ENCODE peak calls at places on chromosome 17, in seven cellular contexts. L is AG04449, U is Panc1, D is GM12865, H is PC-9, S is fibroblast of lung, Y is right atrium auricular region. P is an unnamed sample.

GRCh38 chr17:13154403-13154802 is 136.6 kb upstream of the ELAC2 start:
- DNase-seq in H (no peak), L (peak; percentile 42), D (no peak), S (no peak), Y (no peak), U (no peak), P (no peak)

GRCh38 chr17:73286863-73287296 is 24.9 kb downstream of the CDC42EP4 start:
- DNase-seq in U (no peak), D (no peak), S (no peak), L (no peak), Y (no peak), H (no peak), P (no peak)

GRCh38 chr17:74960739-74961342 is 11.7 kb downstream of the HID1 start:
- DNase-seq in H (peak; percentile 76), L (no peak), Y (no peak), U (no peak), D (peak; percentile 86), S (peak; percentile 38), P (peak; percentile 82)

GRCh38 chr17:71033336-71033735 is 864.0 kb downstream of the KCNJ2 start:
- DNase-seq in Y (no peak), U (no peak), H (no peak), L (no peak), D (no peak), S (no peak), P (no peak)

GRCh38 chr17:81245024-81245664 is 6.0 kb downstream of the NDUFAF8 start:
- DNase-seq in Y (no peak), H (no peak), D (peak; percentile 85), S (no peak), L (no peak), U (no peak), P (peak; percentile 63)

GRCh38 chr17:31388770-31389672 is 2.5 kb upstream of the RAB11FIP4 start:
- DNase-seq in L (no peak), H (peak; percentile 40), U (peak; percentile 12), Y (peak; percentile 55), S (peak; percentile 8), D (peak; percentile 33), P (peak; percentile 69)

GRCh38 chr17:18961634-18962493 is 9.9 kb downstream of the SLC5A10 start:
- DNase-seq in Y (no peak), S (no peak), D (peak; percentile 73), L (no peak), H (no peak), U (no peak), P (peak; percentile 72)

GRCh38 chr17:74778960-74779359 is 2.8 kb upstream of the NAT9 start:
- DNase-seq in S (peak; percentile 50), U (no peak), D (no peak), Y (no peak), L (no peak), H (no peak), P (no peak)

GRCh38 chr17:75595284-75595918 is 7.8 kb downstream of the MYO15B start:
- DNase-seq in U (no peak), L (no peak), D (no peak), Y (no peak), S (no peak), H (no peak), P (no peak)

GRCh38 chr17:60993497-60993896 is 315.8 kb downstream of the BCAS3 start:
- DNase-seq in D (no peak), S (no peak), L (no peak), Y (no peak), H (no peak), U (no peak), P (no peak)

GRCh38 chr17:31309525-31309924 is 4.3 kb downstream of the EVI2B start:
- DNase-seq in D (peak; percentile 75), U (no peak), Y (no peak), S (no peak), L (no peak), H (no peak), P (peak; percentile 47)

GRCh38 chr17:21171970-21172510 is 41.9 kb downstream of the TMEM11 start:
- DNase-seq in U (no peak), L (no peak), H (no peak), D (no peak), Y (peak; percentile 58), S (no peak), P (no peak)

GRCh38 chr17:7750321-7750821 is 32.8 kb downstream of the DNAH2 start:
- DNase-seq in U (no peak), H (no peak), S (peak; percentile 85), D (no peak), L (peak; percentile 71), Y (no peak), P (no peak)

GRCh38 chr17:4837471-4838305 is 4.5 kb downstream of the MINK1 start:
- DNase-seq in U (no peak), S (no peak), Y (no peak), D (no peak), H (no peak), L (no peak), P (no peak)

GRCh38 chr17:62186841-62187240 is 121.8 kb upstream of the MED13 start:
- DNase-seq in Y (no peak), H (no peak), D (no peak), S (no peak), L (no peak), U (no peak), P (no peak)

GRCh38 chr17:20171741-20172377 is 162.7 kb downstream of the SPECC1 start:
- DNase-seq in D (no peak), U (no peak), H (peak; percentile 78), Y (no peak), L (no peak), S (no peak), P (no peak)

GRCh38 chr17:4861052-4861451 is 27.9 kb downstream of the MINK1 start:
- DNase-seq in S (no peak), D (no peak), L (no peak), Y (no peak), H (no peak), U (no peak), P (no peak)

DNA sequence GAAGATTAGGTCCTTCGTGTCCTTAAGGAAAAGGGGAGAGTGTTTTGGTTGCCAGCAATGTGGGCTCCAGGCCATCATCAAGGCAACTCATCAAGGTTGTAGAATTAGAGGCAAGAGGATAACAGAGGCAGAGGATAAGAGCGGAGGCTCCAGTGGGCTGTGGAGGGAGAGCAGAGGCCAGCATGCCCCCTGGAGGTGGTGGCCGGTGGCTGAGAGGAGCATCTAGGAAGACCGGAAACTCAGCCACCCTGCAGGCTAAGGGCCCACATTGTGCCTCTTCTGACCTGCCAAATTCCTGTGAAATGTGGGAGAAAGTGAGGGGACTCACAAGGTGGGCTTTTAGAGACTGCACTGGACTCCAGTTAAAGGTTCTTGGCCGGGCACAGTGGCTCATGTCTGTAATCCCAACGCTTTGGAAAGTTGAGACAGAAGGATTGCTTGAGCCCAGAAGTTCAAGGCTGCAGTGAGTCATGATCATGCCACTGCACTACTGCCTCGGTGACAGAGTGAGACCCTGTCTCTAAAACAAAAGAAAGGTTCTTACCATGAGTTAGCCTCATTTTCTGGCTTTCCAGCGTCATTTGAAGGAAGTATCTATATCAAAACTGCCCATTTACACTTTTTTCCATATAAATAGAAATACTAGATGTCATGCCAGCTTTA is 62.7 kb upstream of the ADORA2B start:
- DNase-seq in H (no peak), S (no peak), Y (no peak), D (no peak), L (no peak), U (no peak), P (no peak)
- TF ChIP-seq CTCF in H (no peak), S (no peak), Y (no peak), D (no peak), L (no peak), U (no peak), P (no peak)

DNA sequence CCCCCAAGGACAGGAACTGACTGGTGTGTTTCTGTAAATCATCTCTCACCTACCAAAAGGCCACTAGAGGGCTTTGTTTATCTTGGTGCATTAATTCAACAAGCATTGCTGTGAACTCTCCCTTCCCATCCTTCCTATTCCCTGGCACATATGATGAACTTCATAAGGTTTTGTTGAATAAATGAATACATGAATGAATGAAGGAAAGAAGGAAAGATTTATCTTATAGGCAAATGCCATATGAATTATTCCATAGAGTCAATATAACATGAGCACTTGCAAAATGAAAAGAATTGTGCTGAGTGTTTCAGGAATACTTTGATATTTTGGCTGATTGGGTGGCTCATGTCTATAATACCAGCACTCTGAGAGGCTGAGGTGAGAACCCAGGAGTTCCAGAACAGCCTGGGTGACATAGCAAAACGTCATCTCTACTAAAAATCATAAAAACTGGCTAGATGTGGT is 4.3 kb downstream of the SPDYE4 start:
- DNase-seq in L (no peak), Y (no peak), D (peak; percentile 50), H (no peak), U (peak; percentile 25), S (peak; percentile 7), P (peak; percentile 60)
- TF ChIP-seq CTCF in L (peak; percentile 24), Y (no peak), D (peak; percentile 60), H (peak; percentile 36), U (peak; percentile 76), S (no peak), P (no peak)

DNA sequence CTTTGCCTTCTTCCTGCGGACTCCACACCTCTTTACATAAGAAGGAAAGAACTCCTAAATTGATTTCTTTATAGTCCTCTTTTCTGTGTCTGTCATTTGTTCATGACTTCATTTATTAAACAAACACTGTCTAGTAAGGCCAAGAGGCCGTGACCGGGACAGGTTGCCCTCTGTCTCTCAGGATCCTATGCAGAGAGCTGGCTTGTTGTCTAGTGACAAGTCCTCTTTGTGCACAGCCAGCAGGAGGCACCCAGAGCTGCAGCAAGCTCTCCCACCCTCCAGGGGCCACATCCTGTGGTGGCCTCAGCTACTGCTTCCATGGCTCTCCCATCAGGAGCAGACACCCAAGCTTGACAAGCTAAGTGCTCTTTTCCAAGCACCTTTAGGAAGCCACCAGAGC is 50.6 kb downstream of the PLD6 start:
- DNase-seq in D (no peak), U (no peak), H (no peak), Y (no peak), S (no peak), L (no peak), P (no peak)
- TF ChIP-seq CTCF in D (no peak), U (no peak), H (no peak), Y (no peak), S (no peak), L (no peak), P (no peak)

DNA sequence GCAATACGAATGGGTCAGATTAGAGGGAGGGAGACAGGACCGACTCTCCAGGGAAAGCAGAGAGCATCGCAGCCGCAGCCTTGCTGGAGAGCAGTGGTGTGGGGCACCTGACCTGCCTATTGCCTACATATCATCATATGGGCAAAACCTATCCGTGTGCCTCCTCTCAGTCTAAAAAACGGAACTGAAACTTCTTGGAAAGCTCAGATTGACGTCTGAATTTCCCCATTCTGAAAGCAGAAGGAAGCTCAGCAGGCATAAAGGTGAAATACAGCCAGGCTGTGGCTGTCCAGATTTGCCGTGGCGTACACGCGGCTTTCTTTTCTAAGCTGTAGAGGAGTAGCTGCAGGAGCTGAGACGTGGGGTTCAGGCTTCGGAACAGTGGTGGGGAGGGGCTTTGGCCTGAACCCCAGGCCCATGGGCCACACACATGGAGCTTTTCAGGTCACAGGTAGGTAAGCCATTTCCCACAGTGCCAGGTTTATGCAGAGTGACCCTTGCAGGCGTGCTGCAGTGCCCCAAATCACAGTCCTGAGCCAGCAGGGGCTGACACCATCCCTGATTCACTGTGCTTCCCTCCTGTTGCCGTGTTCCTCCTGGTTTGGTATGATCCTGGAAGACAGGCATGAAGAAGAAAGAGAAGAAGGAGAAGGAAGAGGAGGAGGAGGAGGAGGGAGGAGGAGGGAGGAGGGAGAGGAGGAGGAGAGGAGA is 41.6 kb upstream of the TNRC6C start:
- DNase-seq in H (no peak), Y (no peak), D (peak; percentile 28), L (no peak), U (no peak), S (no peak), P (no peak)
- TF ChIP-seq CTCF in H (no peak), Y (no peak), D (no peak), L (no peak), U (no peak), S (no peak), P (no peak)

P was measured in GM20000.